ENCODE peak calls at places on chromosomes 4 and X, in eight cellular contexts. E, R, V, M, N, D, J and I are unnamed samples. For H3K9me3, the result is how much of the 10 kb centered on the place peaks cover.

GRCh38 chrX:20595928-20596550 is 329.3 kb upstream of the RPS6KA3 start:
- DNase-seq in J (no peak), M (no peak), D (peak), N (peak), V (peak), E (no peak), R (no peak), I (no peak)

GRCh38 chrX:101740642-101741041 is 81.0 kb upstream of the ARMCX2 start:
- DNase-seq in D (no peak), R (no peak), E (no peak), M (no peak), N (no peak), J (no peak), V (no peak), I (no peak)

GRCh38 chr4:10371869-10372471 is 85.3 kb downstream of the ZNF518B start:
- DNase-seq in M (peak), R (no peak), N (peak), J (peak), V (peak), E (no peak), D (peak), I (no peak)

GRCh38 chrX:24777660-24778059 is 83.9 kb downstream of the POLA1 start:
- DNase-seq in D (no peak), V (no peak), E (no peak), N (no peak), J (no peak), R (no peak), M (no peak), I (no peak)

GRCh38 chrX:123487226-123487625 is 245.6 kb downstream of the THOC2 start:
- DNase-seq in D (no peak), N (no peak), M (no peak), J (no peak), E (no peak), R (no peak), V (no peak), I (no peak)

GRCh38 chr4:123121241-123121907 is 199.0 kb upstream of the NUDT6 start:
- DNase-seq in V (peak), J (no peak), D (no peak), R (no peak), E (no peak), M (peak), N (no peak), I (no peak)

GRCh38 chr4:67161311-67161710 is 384.0 kb downstream of the CENPC start:
- DNase-seq in M (no peak), V (no peak), R (no peak), D (no peak), N (no peak), J (no peak), E (no peak), I (no peak)

GRCh38 chr4:119706804-119707203 is 78.2 kb upstream of the PDE5A start:
- DNase-seq in V (no peak), N (no peak), J (no peak), E (no peak), R (no peak), M (no peak), D (no peak), I (no peak)

GRCh38 chr4:143254479-143255216 is 69.9 kb downstream of the USP38 start:
- DNase-seq in V (no peak), J (peak), R (no peak), E (no peak), D (no peak), N (no peak), M (no peak), I (no peak)

GRCh38 chr4:25568788-25569231 is 86.8 kb upstream of the SLC34A2 start:
- DNase-seq in M (no peak), J (no peak), E (peak), R (no peak), N (no peak), V (no peak), D (no peak), I (no peak)

GRCh38 chrX:123803331-123803983 is 56.4 kb upstream of the XIAP start:
- DNase-seq in V (peak), M (peak), J (no peak), N (peak), D (peak), R (no peak), E (no peak), I (peak)

GRCh38 chr4:158766419-158767044 is 2.3 kb upstream of the FNIP2 start:
- DNase-seq in D (no peak), M (no peak), R (no peak), N (no peak), V (no peak), J (no peak), E (no peak), I (no peak)

GRCh38 chrX:10350221-10350620 is 193.4 kb downstream of the CLCN4 start:
- DNase-seq in N (no peak), J (no peak), V (no peak), M (no peak), E (no peak), R (no peak), D (no peak), I (no peak)

GRCh38 chrX:133859336-133859735 is 126.1 kb downstream of the GPC3 start:
- DNase-seq in M (no peak), N (no peak), V (peak), J (no peak), D (no peak), E (no peak), R (no peak), I (no peak)

GRCh38 chr4:40661803-40662202 is 32.1 kb upstream of the RBM47 start:
- DNase-seq in N (no peak), V (no peak), J (no peak), R (no peak), D (no peak), E (no peak), M (no peak), I (no peak)
- H3K9me3 ChIP-seq in N (under half), V (under half), J (under half), R (under half), D (under half), E (under half), M (under half), I (under half)

DNA sequence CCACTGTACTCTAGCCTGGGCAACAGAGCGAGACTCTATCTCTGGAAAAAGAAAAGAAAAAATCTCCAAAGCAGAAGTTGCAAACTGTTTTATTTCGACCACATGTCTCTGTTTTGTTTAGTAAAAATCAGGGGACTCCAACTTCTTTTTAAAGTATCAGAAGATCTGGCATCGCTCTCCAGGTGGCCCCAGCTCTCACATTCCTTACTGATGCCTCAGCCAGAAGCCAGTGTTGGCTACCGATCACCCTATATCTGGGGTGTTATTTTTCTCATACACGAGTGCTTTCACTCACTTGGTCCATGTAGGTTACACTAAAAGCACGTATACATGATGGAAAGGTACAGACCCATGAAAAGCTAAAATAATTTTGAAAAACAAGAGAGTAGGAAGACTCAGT is 8.3 kb downstream of the MPP1 start:
- DNase-seq in E (no peak), N (peak), M (no peak), V (no peak), D (no peak), J (no peak), R (no peak), I (no peak)
- H3K9me3 ChIP-seq in E (under half), N (under half), M (under half), V (under half), D (under half), J (under half), R (under half), I (under half)

GRCh38 chrX:155870958-155871357 is 10.2 kb upstream of the VAMP7 start:
- DNase-seq in N (no peak), J (no peak), M (no peak), R (no peak), D (no peak), V (no peak), E (no peak), I (no peak)

GRCh38 chrX:155871934-155872333 is 9.2 kb upstream of the VAMP7 start:
- DNase-seq in D (no peak), V (no peak), M (no peak), E (no peak), R (no peak), N (no peak), J (no peak), I (no peak)

GRCh38 chrX:155876704-155877103 is 4.4 kb upstream of the VAMP7 start:
- DNase-seq in R (no peak), D (no peak), E (no peak), M (no peak), J (no peak), V (no peak), N (no peak), I (no peak)

GRCh38 chrX:155874571-155875244 is 6.4 kb upstream of the VAMP7 start:
- DNase-seq in D (no peak), E (no peak), M (no peak), R (no peak), J (no peak), V (no peak), N (peak), I (no peak)

GRCh38 chrX:155873203-155873602 is 7.9 kb upstream of the VAMP7 start:
- DNase-seq in N (no peak), V (no peak), R (no peak), D (no peak), M (no peak), E (no peak), J (no peak), I (no peak)
- H3K9me3 ChIP-seq in N (under half), V (under half), R (under half), D (under half), M (under half), E (under half), J (under half), I (under half)

GRCh38 chr4:561456-561855 is 14.6 kb downstream of the TMEM271 start:
- DNase-seq in M (no peak), N (no peak), E (no peak), R (no peak), V (no peak), J (no peak), D (no peak), I (no peak)

GRCh38 chr4:560731-561211 is 15.3 kb downstream of the TMEM271 start:
- DNase-seq in R (no peak), E (no peak), M (no peak), J (no peak), N (no peak), D (no peak), V (no peak), I (no peak)

GRCh38 chr4:552059-552458 is 24.0 kb downstream of the TMEM271 start:
- DNase-seq in R (no peak), N (no peak), M (no peak), V (no peak), J (no peak), D (no peak), E (no peak), I (no peak)

GRCh38 chr4:560061-560460 is 16.0 kb downstream of the TMEM271 start:
- DNase-seq in R (no peak), J (no peak), M (no peak), D (no peak), N (no peak), E (no peak), V (no peak), I (no peak)

DNA sequence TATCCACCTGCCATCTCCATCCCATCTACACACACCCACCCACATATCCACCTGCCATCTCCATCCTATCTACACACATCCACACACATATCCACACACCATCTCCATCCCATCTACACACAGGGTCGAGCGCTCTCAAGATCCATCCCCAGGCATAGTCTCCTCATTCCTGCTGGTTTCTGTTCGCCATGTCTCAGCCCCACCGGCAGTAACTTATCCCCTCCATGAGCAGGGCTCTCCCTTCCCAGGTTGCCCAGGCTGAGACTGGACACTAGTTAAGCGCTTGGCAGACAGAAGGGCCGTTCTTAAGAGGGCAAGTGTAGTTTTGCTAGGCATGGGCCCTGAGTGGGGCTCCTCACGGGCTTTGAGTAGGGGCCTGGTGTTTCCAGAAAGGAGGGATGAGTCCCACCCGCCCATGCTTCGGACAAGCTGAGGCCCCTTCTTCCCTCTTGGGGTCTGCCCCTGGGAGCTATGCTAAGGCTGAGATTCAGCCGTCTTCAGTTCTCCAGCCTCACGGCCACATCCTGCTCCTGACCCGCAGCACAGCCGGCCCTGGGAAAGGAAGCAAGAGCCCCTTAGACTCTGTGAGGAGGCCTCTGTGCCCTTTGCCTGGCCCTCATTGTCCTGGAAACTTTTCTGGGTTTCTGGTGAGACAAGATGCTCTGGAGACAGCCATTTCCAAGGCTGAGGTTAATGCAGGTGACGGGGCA is 20.4 kb downstream of the TMEM271 start:
- DNase-seq in E (no peak), D (no peak), M (no peak), R (no peak), N (no peak), V (no peak), J (no peak), I (no peak)
- H3K9me3 ChIP-seq in E (under half), D (under half), M (under half), R (under half), N (under half), V (under half), J (under half), I (under half)